ENCODE peak calls at places on chromosome 21, in eight cellular contexts. One of them, this sample, is unnamed.
A peak's percentile ranks its signal among the peaks of the same experiment; 100 is the strongest.

GRCh38 chr21:45889961-45890360 is 91.6 kb upstream of the COL6A1 start:
- DNase-seq in fibroblast of lung: no peak
- DNase-seq in keratinocyte: no peak
- DNase-seq in bronchial epithelial cell: no peak
- DNase-seq in endothelial cell of umbilical vein: no peak
- DNase-seq in left ventricle myocardium inferior: peak; percentile 39
- DNase-seq in GM23248: peak; percentile 26
- DNase-seq in esophagus squamous epithelium: no peak
- DNase-seq in this sample: no peak

GRCh38 chr21:14900058-14900457 is 164.7 kb downstream of the NRIP1 start:
- DNase-seq in fibroblast of lung: peak; percentile 81
- DNase-seq in keratinocyte: peak; percentile 55
- DNase-seq in bronchial epithelial cell: peak; percentile 80
- DNase-seq in endothelial cell of umbilical vein: peak; percentile 10
- DNase-seq in left ventricle myocardium inferior: no peak
- DNase-seq in GM23248: peak; percentile 71
- DNase-seq in esophagus squamous epithelium: no peak
- DNase-seq in this sample: no peak

GRCh38 chr21:46509760-46510159 is 51.1 kb downstream of the DIP2A start:
- DNase-seq in fibroblast of lung: no peak
- DNase-seq in keratinocyte: no peak
- DNase-seq in bronchial epithelial cell: peak; percentile 88
- DNase-seq in endothelial cell of umbilical vein: peak; percentile 56
- DNase-seq in left ventricle myocardium inferior: no peak
- DNase-seq in GM23248: no peak
- DNase-seq in esophagus squamous epithelium: no peak
- DNase-seq in this sample: no peak

GRCh38 chr21:28253378-28253777 is 739.3 kb downstream of the LTN1 start:
- DNase-seq in fibroblast of lung: peak; percentile 75
- DNase-seq in keratinocyte: peak; percentile 54
- DNase-seq in bronchial epithelial cell: peak; percentile 82
- DNase-seq in endothelial cell of umbilical vein: no peak
- DNase-seq in left ventricle myocardium inferior: no peak
- DNase-seq in GM23248: peak; percentile 83
- DNase-seq in esophagus squamous epithelium: no peak
- DNase-seq in this sample: no peak

GRCh38 chr21:36207577-36208320 is 51.1 kb downstream of the DOP1B start:
- DNase-seq in fibroblast of lung: peak; percentile 90
- DNase-seq in keratinocyte: no peak
- DNase-seq in bronchial epithelial cell: peak; percentile 79
- DNase-seq in endothelial cell of umbilical vein: peak; percentile 47
- DNase-seq in left ventricle myocardium inferior: no peak
- DNase-seq in GM23248: peak; percentile 40
- DNase-seq in esophagus squamous epithelium: no peak
- DNase-seq in this sample: no peak

GRCh38 chr21:45138199-45139002 is 64.0 kb downstream of the ADARB1 start:
- DNase-seq in fibroblast of lung: peak; percentile 49
- DNase-seq in keratinocyte: no peak
- DNase-seq in bronchial epithelial cell: peak; percentile 37
- DNase-seq in endothelial cell of umbilical vein: peak; percentile 57
- DNase-seq in left ventricle myocardium inferior: peak; percentile 59
- DNase-seq in GM23248: peak; percentile 74
- DNase-seq in esophagus squamous epithelium: no peak
- DNase-seq in this sample: no peak

GRCh38 chr21:45975017-45975595 is 6.5 kb upstream of the COL6A1 start:
- DNase-seq in fibroblast of lung: peak; percentile 63
- DNase-seq in keratinocyte: no peak
- DNase-seq in bronchial epithelial cell: no peak
- DNase-seq in endothelial cell of umbilical vein: no peak
- DNase-seq in left ventricle myocardium inferior: peak; percentile 77
- DNase-seq in GM23248: peak; percentile 76
- DNase-seq in esophagus squamous epithelium: no peak
- DNase-seq in this sample: no peak

GRCh38 chr21:31337991-31338891 is 5.8 kb downstream of the TIAM1 start:
- DNase-seq in fibroblast of lung: peak; percentile 68
- DNase-seq in keratinocyte: no peak
- DNase-seq in bronchial epithelial cell: peak; percentile 71
- DNase-seq in endothelial cell of umbilical vein: no peak
- DNase-seq in left ventricle myocardium inferior: no peak
- DNase-seq in GM23248: no peak
- DNase-seq in esophagus squamous epithelium: no peak
- DNase-seq in this sample: no peak

GRCh38 chr21:37071561-37072238 is 1.2 kb downstream of the PIGP start:
- DNase-seq in fibroblast of lung: peak; percentile 77
- DNase-seq in keratinocyte: peak; percentile 42
- DNase-seq in bronchial epithelial cell: peak; percentile 63
- DNase-seq in endothelial cell of umbilical vein: peak; percentile 69
- DNase-seq in left ventricle myocardium inferior: peak; percentile 46
- DNase-seq in GM23248: peak; percentile 93
- DNase-seq in esophagus squamous epithelium: no peak
- DNase-seq in this sample: no peak

GRCh38 chr21:17269760-17270159 is 243.1 kb upstream of the CXADR start:
- DNase-seq in fibroblast of lung: no peak
- DNase-seq in keratinocyte: no peak
- DNase-seq in bronchial epithelial cell: no peak
- DNase-seq in endothelial cell of umbilical vein: no peak
- DNase-seq in left ventricle myocardium inferior: no peak
- DNase-seq in GM23248: peak; percentile 3
- DNase-seq in esophagus squamous epithelium: no peak
- DNase-seq in this sample: no peak

GRCh38 chr21:45302082-45303061 is 14.7 kb upstream of the POFUT2 start:
- DNase-seq in fibroblast of lung: no peak
- DNase-seq in keratinocyte: no peak
- DNase-seq in bronchial epithelial cell: no peak
- DNase-seq in endothelial cell of umbilical vein: peak; percentile 84
- DNase-seq in left ventricle myocardium inferior: peak; percentile 85
- DNase-seq in GM23248: no peak
- DNase-seq in esophagus squamous epithelium: no peak
- DNase-seq in this sample: no peak

GRCh38 chr21:39613029-39613934 is 542 bp downstream of the B3GALT5 start:
- DNase-seq in fibroblast of lung: peak; percentile 35
- DNase-seq in keratinocyte: no peak
- DNase-seq in bronchial epithelial cell: no peak
- DNase-seq in endothelial cell of umbilical vein: no peak
- DNase-seq in left ventricle myocardium inferior: no peak
- DNase-seq in GM23248: no peak
- DNase-seq in esophagus squamous epithelium: no peak
- DNase-seq in this sample: no peak

GRCh38 chr21:39611547-39612190 is 1.1 kb upstream of the B3GALT5 start:
- DNase-seq in fibroblast of lung: peak; percentile 29
- DNase-seq in keratinocyte: no peak
- DNase-seq in bronchial epithelial cell: no peak
- DNase-seq in endothelial cell of umbilical vein: no peak
- DNase-seq in left ventricle myocardium inferior: no peak
- DNase-seq in GM23248: no peak
- DNase-seq in esophagus squamous epithelium: no peak
- DNase-seq in this sample: no peak

GRCh38 chr21:39612233-39613028 is at the start of gene B3GALT5:
- DNase-seq in fibroblast of lung: peak; percentile 72
- DNase-seq in keratinocyte: no peak
- DNase-seq in bronchial epithelial cell: no peak
- DNase-seq in endothelial cell of umbilical vein: no peak
- DNase-seq in left ventricle myocardium inferior: no peak
- DNase-seq in GM23248: no peak
- DNase-seq in esophagus squamous epithelium: no peak
- DNase-seq in this sample: no peak

GRCh38 chr21:39620856-39621255 is 8.1 kb downstream of the B3GALT5 start:
- DNase-seq in fibroblast of lung: no peak
- DNase-seq in keratinocyte: no peak
- DNase-seq in bronchial epithelial cell: no peak
- DNase-seq in endothelial cell of umbilical vein: no peak
- DNase-seq in left ventricle myocardium inferior: no peak
- DNase-seq in GM23248: no peak
- DNase-seq in esophagus squamous epithelium: no peak
- DNase-seq in this sample: no peak

DNA sequence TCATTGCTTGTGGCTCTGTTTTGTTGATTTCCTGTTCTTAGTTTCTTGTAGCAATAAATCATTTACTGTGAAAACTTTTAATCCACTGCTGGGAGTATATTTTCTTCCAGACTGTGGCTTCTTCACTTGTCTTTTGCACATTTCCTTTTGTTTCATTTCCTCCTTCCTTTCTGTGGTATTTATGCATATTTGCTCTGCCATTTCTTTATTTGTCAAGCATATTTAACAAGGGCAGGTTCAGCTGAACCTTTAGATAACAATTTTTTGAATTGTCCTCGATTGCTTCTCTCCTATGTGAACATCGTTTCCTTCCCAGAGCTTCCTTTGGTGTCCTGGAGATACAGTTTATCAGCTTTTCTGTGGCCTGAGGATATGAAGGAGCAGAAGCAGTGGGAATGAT is 3.6 kb downstream of the B3GALT5 start:
- DNase-seq in fibroblast of lung: no peak
- DNase-seq in keratinocyte: no peak
- DNase-seq in bronchial epithelial cell: no peak
- DNase-seq in endothelial cell of umbilical vein: no peak
- DNase-seq in left ventricle myocardium inferior: no peak
- DNase-seq in GM23248: no peak
- DNase-seq in esophagus squamous epithelium: no peak
- DNase-seq in this sample: no peak
- H3K27me3 ChIP-seq in fibroblast of lung: peaks cover 22% of the 10 kb centered on the region
- H3K27me3 ChIP-seq in keratinocyte: peaks cover 23% of the 10 kb centered on the region
- H3K27me3 ChIP-seq in bronchial epithelial cell: peaks cover 11% of the 10 kb centered on the region
- H3K27me3 ChIP-seq in endothelial cell of umbilical vein: peaks cover 28% of the 10 kb centered on the region
- H3K27me3 ChIP-seq in left ventricle myocardium inferior: peaks cover 67% of the 10 kb centered on the region
- H3K27me3 ChIP-seq in GM23248: peaks cover 47% of the 10 kb centered on the region
- H3K27me3 ChIP-seq in esophagus squamous epithelium: peaks cover 9% of the 10 kb centered on the region
- H3K27me3 ChIP-seq in this sample: no peaks in the 10 kb centered on the region

GRCh38 chr21:41500931-41501381 is 7.0 kb downstream of the TMPRSS2 start:
- DNase-seq in fibroblast of lung: no peak
- DNase-seq in keratinocyte: no peak
- DNase-seq in bronchial epithelial cell: no peak
- DNase-seq in endothelial cell of umbilical vein: no peak
- DNase-seq in left ventricle myocardium inferior: no peak
- DNase-seq in GM23248: no peak
- DNase-seq in esophagus squamous epithelium: no peak
- DNase-seq in this sample: no peak
- H3K27me3 ChIP-seq in fibroblast of lung: peaks cover 13% of the 10 kb centered on the region
- H3K27me3 ChIP-seq in keratinocyte: peaks cover 23% of the 10 kb centered on the region
- H3K27me3 ChIP-seq in bronchial epithelial cell: peaks cover 8% of the 10 kb centered on the region
- H3K27me3 ChIP-seq in endothelial cell of umbilical vein: no peaks in the 10 kb centered on the region
- H3K27me3 ChIP-seq in left ventricle myocardium inferior: peaks cover 94% of the 10 kb centered on the region
- H3K27me3 ChIP-seq in GM23248: peaks cover 36% of the 10 kb centered on the region
- H3K27me3 ChIP-seq in esophagus squamous epithelium: no peaks in the 10 kb centered on the region
- H3K27me3 ChIP-seq in this sample: peaks cover 11% of the 10 kb centered on the region

GRCh38 chr21:38086580-38086979 is 170.2 kb upstream of the KCNJ15 start:
- DNase-seq in fibroblast of lung: no peak
- DNase-seq in keratinocyte: no peak
- DNase-seq in bronchial epithelial cell: no peak
- DNase-seq in endothelial cell of umbilical vein: no peak
- DNase-seq in left ventricle myocardium inferior: no peak
- DNase-seq in GM23248: no peak
- DNase-seq in esophagus squamous epithelium: no peak
- DNase-seq in this sample: no peak

GRCh38 chr21:38092033-38092432 is 164.8 kb upstream of the KCNJ15 start:
- DNase-seq in fibroblast of lung: no peak
- DNase-seq in keratinocyte: no peak
- DNase-seq in bronchial epithelial cell: no peak
- DNase-seq in endothelial cell of umbilical vein: no peak
- DNase-seq in left ventricle myocardium inferior: no peak
- DNase-seq in GM23248: no peak
- DNase-seq in esophagus squamous epithelium: no peak
- DNase-seq in this sample: no peak

GRCh38 chr21:38089763-38090046 is 167.1 kb upstream of the KCNJ15 start:
- DNase-seq in fibroblast of lung: no peak
- DNase-seq in keratinocyte: no peak
- DNase-seq in bronchial epithelial cell: no peak
- DNase-seq in endothelial cell of umbilical vein: no peak
- DNase-seq in left ventricle myocardium inferior: no peak
- DNase-seq in GM23248: no peak
- DNase-seq in esophagus squamous epithelium: no peak
- DNase-seq in this sample: no peak

GRCh38 chr21:38083534-38083933 is 167.3 kb upstream of the KCNJ6 start:
- DNase-seq in fibroblast of lung: no peak
- DNase-seq in keratinocyte: no peak
- DNase-seq in bronchial epithelial cell: no peak
- DNase-seq in endothelial cell of umbilical vein: no peak
- DNase-seq in left ventricle myocardium inferior: no peak
- DNase-seq in GM23248: no peak
- DNase-seq in esophagus squamous epithelium: no peak
- DNase-seq in this sample: no peak

DNA sequence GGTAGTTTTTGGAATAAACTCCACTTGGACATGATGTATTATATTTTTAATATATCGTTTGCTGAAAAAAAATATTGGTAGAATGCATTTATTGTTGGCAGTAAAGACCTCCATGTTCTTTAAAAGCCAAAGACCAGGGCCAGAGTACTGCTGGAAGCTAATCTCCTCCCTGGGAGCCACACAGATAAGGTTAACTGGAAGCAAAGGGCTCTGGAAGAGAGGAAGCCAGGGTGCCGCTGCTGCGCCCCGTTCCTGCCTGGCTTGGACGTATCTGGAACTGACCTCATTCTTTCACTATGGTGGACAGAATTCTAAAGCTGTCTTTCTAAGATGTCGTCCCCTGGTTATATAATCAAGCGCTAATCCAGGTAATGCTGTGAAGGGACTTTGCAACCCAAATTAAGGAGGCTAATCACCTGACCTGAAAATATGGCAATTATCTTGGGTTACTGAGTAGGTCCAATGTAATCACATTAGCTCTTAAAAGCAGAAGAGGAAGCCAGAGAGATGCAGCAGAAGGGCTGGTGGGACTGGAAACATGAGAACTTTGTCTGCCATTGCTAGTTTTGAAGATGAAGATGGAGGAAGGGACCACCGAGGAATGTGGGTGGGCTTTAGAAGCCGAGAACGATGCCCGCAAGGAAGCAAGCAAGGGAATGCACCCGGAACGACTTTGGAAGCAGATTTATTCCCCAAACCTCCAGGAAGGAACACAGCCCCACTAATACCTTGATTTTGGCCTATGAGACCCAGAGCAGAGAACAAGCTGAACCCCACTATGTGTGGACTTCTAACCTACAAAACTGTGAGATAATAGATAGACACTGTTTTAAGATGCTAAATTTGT is 167.7 kb upstream of the KCNJ15 start:
- DNase-seq in fibroblast of lung: no peak
- DNase-seq in keratinocyte: no peak
- DNase-seq in bronchial epithelial cell: no peak
- DNase-seq in endothelial cell of umbilical vein: no peak
- DNase-seq in left ventricle myocardium inferior: no peak
- DNase-seq in GM23248: no peak
- DNase-seq in esophagus squamous epithelium: no peak
- DNase-seq in this sample: no peak
- H3K27me3 ChIP-seq in fibroblast of lung: no peaks in the 10 kb centered on the region
- H3K27me3 ChIP-seq in keratinocyte: no peaks in the 10 kb centered on the region
- H3K27me3 ChIP-seq in bronchial epithelial cell: no peaks in the 10 kb centered on the region
- H3K27me3 ChIP-seq in endothelial cell of umbilical vein: peaks cover 2% of the 10 kb centered on the region
- H3K27me3 ChIP-seq in left ventricle myocardium inferior: peaks cover 7% of the 10 kb centered on the region
- H3K27me3 ChIP-seq in GM23248: peaks cover 20% of the 10 kb centered on the region
- H3K27me3 ChIP-seq in esophagus squamous epithelium: no peaks in the 10 kb centered on the region
- H3K27me3 ChIP-seq in this sample: no peaks in the 10 kb centered on the region

DNA sequence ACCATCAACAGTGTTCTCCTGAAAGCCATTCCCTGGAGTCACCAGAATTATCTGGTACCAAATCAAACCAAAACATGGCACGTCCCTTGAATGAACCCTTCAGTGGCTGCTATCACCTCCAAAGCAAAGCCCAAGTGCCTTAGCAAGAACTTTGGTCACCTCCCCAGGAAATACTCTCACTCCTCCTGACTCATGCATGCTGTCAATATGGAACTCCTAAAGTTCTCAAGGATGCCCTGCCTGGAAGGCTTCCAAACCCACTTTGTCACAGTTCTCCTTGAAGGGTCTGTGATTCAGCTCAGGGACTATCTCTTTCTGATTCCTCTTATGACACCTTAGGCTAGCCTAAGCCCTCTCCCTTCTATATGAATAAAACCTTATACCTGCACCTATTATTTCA is 146.1 kb upstream of the RUNX1 start:
- DNase-seq in fibroblast of lung: peak; percentile 46
- DNase-seq in keratinocyte: no peak
- DNase-seq in bronchial epithelial cell: peak; percentile 70
- DNase-seq in endothelial cell of umbilical vein: no peak
- DNase-seq in left ventricle myocardium inferior: no peak
- DNase-seq in GM23248: peak; percentile 42
- DNase-seq in esophagus squamous epithelium: no peak
- DNase-seq in this sample: no peak
- H3K27me3 ChIP-seq in fibroblast of lung: no peaks in the 10 kb centered on the region
- H3K27me3 ChIP-seq in keratinocyte: no peaks in the 10 kb centered on the region
- H3K27me3 ChIP-seq in bronchial epithelial cell: no peaks in the 10 kb centered on the region
- H3K27me3 ChIP-seq in endothelial cell of umbilical vein: no peaks in the 10 kb centered on the region
- H3K27me3 ChIP-seq in left ventricle myocardium inferior: no peaks in the 10 kb centered on the region
- H3K27me3 ChIP-seq in GM23248: no peaks in the 10 kb centered on the region
- H3K27me3 ChIP-seq in esophagus squamous epithelium: no peaks in the 10 kb centered on the region
- H3K27me3 ChIP-seq in this sample: no peaks in the 10 kb centered on the region

This sample was measured in kidney epithelial cell.